ENCODE peak calls at places on chromosome 14, in six cellular contexts. U, M, V, N, A and L are unnamed samples.

GRCh38 chr14:54709444-54709843 is 142.5 kb downstream of the SAMD4A start:
- DNase-seq in U (no peak), M (no peak), V (no peak), N (no peak), A (no peak), L (no peak)

GRCh38 chr14:88346048-88346639 is 23.1 kb upstream of the KCNK10 start:
- DNase-seq in U (no peak), M (no peak), V (no peak), N (no peak), A (no peak), L (no peak)

GRCh38 chr14:20757963-20758362 is 10.2 kb upstream of the EDDM3B start:
- DNase-seq in U (no peak), M (no peak), V (peak), N (no peak), A (no peak), L (no peak)

GRCh38 chr14:102209224-102209966 is 69.7 kb downstream of the WDR20 start:
- DNase-seq in U (no peak), M (no peak), V (no peak), N (no peak), A (no peak), L (no peak)

GRCh38 chr14:93965287-93965821 is 11.0 kb downstream of the ASB2 start:
- DNase-seq in U (peak), M (no peak), V (no peak), N (no peak), A (no peak), L (no peak)

GRCh38 chr14:54471641-54472040 is 17.1 kb downstream of the GMFB start:
- DNase-seq in U (no peak), M (no peak), V (no peak), N (no peak), A (no peak), L (no peak)

GRCh38 chr14:101564819-101565698 is 3.8 kb downstream of the DIO3 start:
- DNase-seq in U (no peak), M (no peak), V (peak), N (no peak), A (no peak), L (no peak)

GRCh38 chr14:67622675-67623074 is 3.0 kb downstream of the ARG2 start:
- DNase-seq in U (peak), M (no peak), V (no peak), N (peak), A (no peak), L (no peak)

GRCh38 chr14:104416383-104416782 is 163.2 kb upstream of the C14orf180 start:
- DNase-seq in U (no peak), M (no peak), V (no peak), N (no peak), A (no peak), L (no peak)

GRCh38 chr14:100237735-100238418 is 1.1 kb upstream of the YY1 start:
- DNase-seq in U (no peak), M (peak), V (peak), N (peak), A (peak), L (peak)

GRCh38 chr14:38837333-38838048 is 265.5 kb downstream of the SEC23A start:
- DNase-seq in U (no peak), M (no peak), V (no peak), N (no peak), A (no peak), L (no peak)

GRCh38 chr14:75724414-75725204 is 63.6 kb downstream of the TTLL5 start:
- DNase-seq in U (no peak), M (no peak), V (no peak), N (no peak), A (no peak), L (no peak)

GRCh38 chr14:99188721-99189120 is 83.3 kb downstream of the BCL11B start:
- DNase-seq in U (no peak), M (peak), V (no peak), N (no peak), A (no peak), L (no peak)

GRCh38 chr14:104138891-104139459 is 588 bp downstream of the KIF26A start:
- DNase-seq in U (no peak), M (peak), V (peak), N (no peak), A (no peak), L (no peak)

GRCh38 chr14:54807428-54807827 is 95.2 kb downstream of the GCH1 start:
- DNase-seq in U (no peak), M (no peak), V (no peak), N (no peak), A (no peak), L (no peak)

DNA sequence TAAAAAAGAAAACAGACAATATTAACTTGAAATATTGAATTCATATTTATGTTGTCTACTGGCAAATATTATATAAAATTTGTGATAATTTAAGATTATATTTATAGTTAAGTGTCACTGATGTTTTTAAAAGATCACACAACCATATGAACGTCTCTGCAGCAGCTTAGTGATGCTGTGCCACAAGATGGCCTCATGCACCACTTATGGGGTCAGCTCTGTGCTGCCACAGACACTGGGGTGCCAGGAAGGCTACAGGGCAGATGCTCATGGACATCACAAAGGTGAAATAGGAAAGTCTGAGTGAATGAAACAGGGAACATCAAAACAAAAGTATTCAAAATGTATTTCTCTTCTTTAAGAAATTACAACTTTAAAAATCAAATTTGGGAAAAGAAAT is 13.1 kb downstream of the ATXN3 start:
- DNase-seq in U (no peak), M (no peak), V (no peak), N (no peak), A (no peak), L (no peak)
- TF ChIP-seq CTCF in U (no peak), M (no peak), V (peak), N (no peak), A (peak), L (no peak)

GRCh38 chr14:58560208-58560607 is 77.6 kb upstream of the DACT1 start:
- DNase-seq in U (no peak), M (no peak), V (no peak), N (no peak), A (no peak), L (no peak)
- H3K27ac ChIP-seq in U (no peak), M (no peak), V (no peak), N (no peak), A (no peak), L (no peak)

GRCh38 chr14:61713724-61714437 is 18.6 kb downstream of the HIF1A start:
- DNase-seq in U (no peak), M (no peak), V (no peak), N (no peak), A (no peak), L (no peak)
- H3K4me3 ChIP-seq in U (no peak), M (no peak), V (no peak), N (no peak), A (no peak), L (no peak)

GRCh38 chr14:73741386-73741875 is 27.2 kb upstream of the PNMA1 start:
- DNase-seq in U (peak), M (peak), V (peak), N (peak), A (no peak), L (peak)
- TF ChIP-seq CTCF in U (no peak), M (no peak), V (no peak), N (no peak), A (no peak), L (peak)